ENCODE peak calls at places on chromosomes 4 and X, in ten cellular contexts. W is astrocyte of the spinal cord; F is stimulated activated CD4-positive, alpha-beta T cell treated with anti-CD3 and anti-CD28 coated beads, Interleukin-15, amount 100 ng/mL, for 48 hours; Q is GM12865; Y is occipital lobe; L is amniotic stem cell; E is left cardiac atrium; V is stimulated activated naive B cell treated with anti-CD40 and anti-IgM and Interleukin-4, amounts not matched to agents 10 μg/mL and 1 μg/mL and 100 μg/mL, for 72 hours; C is effector memory CD8-positive, alpha-beta T cell; R is GM13977. H is an unnamed sample.
A peak's percentile ranks its signal among the peaks of the same experiment; 100 is the strongest.

GRCh38 chr4:156779774-156780173 is 191.8 kb downstream of the PDGFC start:
- DNase-seq in W (peak; percentile 95), F (no peak), Q (no peak), Y (no peak), L (no peak), E (no peak), V (no peak), C (no peak), R (no peak), H (peak; percentile 67)

GRCh38 chrX:32673193-32673592 is 538.2 kb downstream of the DMD start:
- DNase-seq in W (no peak), F (no peak), Q (peak; percentile 0), Y (no peak), L (no peak), E (no peak), V (no peak), C (no peak), R (peak; percentile 6), H (peak; percentile 5)

GRCh38 chr4:39714171-39714570 is 16.2 kb downstream of the UBE2K start:
- DNase-seq in W (no peak), F (no peak), Q (no peak), Y (no peak), L (no peak), E (no peak), V (no peak), C (no peak), R (no peak), H (no peak)

GRCh38 chrX:31546130-31546529 is 474.3 kb upstream of the FTHL17 start:
- DNase-seq in W (peak; percentile 79), F (no peak), Q (no peak), Y (peak; percentile 6), L (no peak), E (peak; percentile 24), V (no peak), C (no peak), R (no peak), H (peak; percentile 72)

GRCh38 chr4:13007802-13008201 is 476.3 kb downstream of the RAB28 start:
- DNase-seq in W (no peak), F (no peak), Q (no peak), Y (no peak), L (no peak), E (no peak), V (no peak), C (no peak), R (no peak), H (no peak)

GRCh38 chr4:3188118-3188517 is 60.8 kb upstream of the MSANTD1 start:
- DNase-seq in W (no peak), F (no peak), Q (no peak), Y (no peak), L (no peak), E (no peak), V (no peak), C (no peak), R (no peak), H (no peak)

GRCh38 chr4:127212701-127213100 is 420.1 kb upstream of the INTU start:
- DNase-seq in W (no peak), F (no peak), Q (no peak), Y (no peak), L (no peak), E (no peak), V (no peak), C (no peak), R (no peak), H (no peak)

GRCh38 chr4:134585972-134586371 is 384.4 kb upstream of the PABPC4L start:
- DNase-seq in W (no peak), F (no peak), Q (no peak), Y (no peak), L (no peak), E (no peak), V (no peak), C (no peak), R (no peak), H (peak; percentile 36)

GRCh38 chr4:7306986-7307385 is 114.6 kb downstream of the SORCS2 start:
- DNase-seq in W (no peak), F (no peak), Q (no peak), Y (no peak), L (no peak), E (no peak), V (no peak), C (no peak), R (no peak), H (no peak)

GRCh38 chr4:71691416-71692073 is 92.3 kb downstream of the GC start:
- DNase-seq in W (no peak), F (no peak), Q (no peak), Y (no peak), L (no peak), E (no peak), V (no peak), C (no peak), R (no peak), H (no peak)

GRCh38 chr4:38514465-38515146 is 149.4 kb upstream of the KLF3 start:
- DNase-seq in W (no peak), F (no peak), Q (no peak), Y (no peak), L (no peak), E (no peak), V (no peak), C (no peak), R (no peak), H (no peak)

GRCh38 chr4:105061720-105062119 is 85.0 kb upstream of the TET2 start:
- DNase-seq in W (peak; percentile 10), F (no peak), Q (peak; percentile 29), Y (no peak), L (no peak), E (no peak), V (no peak), C (no peak), R (no peak), H (no peak)

GRCh38 chr4:119000400-119000799 is 111.7 kb downstream of the SYNPO2 start:
- DNase-seq in W (no peak), F (no peak), Q (no peak), Y (no peak), L (no peak), E (no peak), V (no peak), C (no peak), R (no peak), H (no peak)

GRCh38 chr4:91989914-91990313 is 313.9 kb upstream of the GRID2 start:
- DNase-seq in W (no peak), F (no peak), Q (no peak), Y (no peak), L (no peak), E (no peak), V (no peak), C (no peak), R (no peak), H (no peak)

GRCh38 chr4:5963611-5964010 is 54.6 kb downstream of the C4orf50 start:
- DNase-seq in W (no peak), F (no peak), Q (no peak), Y (no peak), L (no peak), E (no peak), V (no peak), C (no peak), R (no peak), H (no peak)

GRCh38 chrX:103415068-103415467 is 38.7 kb downstream of the BEX3 start:
- DNase-seq in W (no peak), F (no peak), Q (no peak), Y (no peak), L (no peak), E (no peak), V (no peak), C (no peak), R (no peak), H (no peak)

GRCh38 chrX:57367649-57368048 is 81.1 kb downstream of the FAAH2 start:
- DNase-seq in W (no peak), F (no peak), Q (no peak), Y (peak; percentile 0), L (no peak), E (no peak), V (no peak), C (no peak), R (no peak), H (peak; percentile 0)

GRCh38 chr4:163372035-163372434 is 28.3 kb downstream of the NPY5R start:
- DNase-seq in W (no peak), F (no peak), Q (no peak), Y (no peak), L (no peak), E (no peak), V (no peak), C (no peak), R (no peak), H (no peak)

GRCh38 chr4:89270792-89271191 is 36.8 kb downstream of the GPRIN3 start:
- DNase-seq in W (no peak), F (no peak), Q (no peak), Y (no peak), L (no peak), E (no peak), V (no peak), C (no peak), R (no peak), H (no peak)

GRCh38 chr4:163815776-163816175 is 321.3 kb downstream of the TMA16 start:
- DNase-seq in W (no peak), F (no peak), Q (peak; percentile 39), Y (no peak), L (no peak), E (no peak), V (no peak), C (no peak), R (no peak), H (no peak)

GRCh38 chr4:165327211-165328100 is at the start of gene MSMO1:
- DNase-seq in W (peak; percentile 99), F (peak; percentile 97), Q (peak; percentile 99), Y (peak; percentile 99), L (peak; percentile 94), E (peak; percentile 100), V (peak; percentile 99), C (peak; percentile 96), R (peak; percentile 93), H (peak; percentile 99)

GRCh38 chr4:80016506-80016905 is 56.5 kb downstream of the ANTXR2 start:
- DNase-seq in W (peak; percentile 60), F (no peak), Q (no peak), Y (no peak), L (no peak), E (no peak), V (no peak), C (no peak), R (no peak), H (no peak)

GRCh38 chr4:129322947-129323346 is 227.0 kb downstream of the C4orf33 start:
- DNase-seq in W (no peak), F (no peak), Q (no peak), Y (no peak), L (no peak), E (no peak), V (no peak), C (no peak), R (no peak), H (no peak)